ENCODE peak calls at places on chromosomes 11 and 22, in four cellular contexts. U is nucleus accumbens, K is NCI-H460, N is keratinocyte. F is an unnamed sample.

GRCh38 chr11:111633756-111634362 is 31.6 kb downstream of the SIK2 start:
- DNase-seq in U (no peak), K (no peak), N (no peak), F (no peak)

GRCh38 chr11:33742249-33742851 is 6.1 kb upstream of the CD59 start:
- DNase-seq in K (no peak), U (no peak), N (no peak), F (no peak)

GRCh38 chr11:9092846-9093778 is 1.7 kb upstream of the SCUBE2 start:
- DNase-seq in K (no peak), U (no peak), N (no peak), F (no peak)

GRCh38 chr22:19982991-19983578 is 33.5 kb downstream of the ARVCF start:
- DNase-seq in K (no peak), N (no peak), U (no peak), F (no peak)

GRCh38 chr22:44919691-44920090 is 90.1 kb downstream of the PHF21B start:
- DNase-seq in U (no peak), N (no peak), K (no peak), F (no peak)

GRCh38 chr11:106329273-106330018 is 252.0 kb downstream of the AASDHPPT start:
- DNase-seq in U (no peak), N (no peak), K (no peak), F (peak)

GRCh38 chr11:125842319-125842948 is 9.3 kb downstream of the PATE4 start:
- DNase-seq in U (no peak), K (no peak), N (no peak), F (no peak)

GRCh38 chr11:134463716-134464115 is 51.7 kb upstream of the B3GAT1 start:
- DNase-seq in N (no peak), K (no peak), U (no peak), F (no peak)

GRCh38 chr11:27693398-27693797 is 6.9 kb downstream of the BDNF start:
- DNase-seq in N (no peak), K (no peak), U (no peak), F (no peak)

GRCh38 chr22:45166935-45167334 is 3.2 kb downstream of the NUP50 start:
- DNase-seq in U (no peak), N (no peak), K (no peak), F (no peak)

F was measured in putamen.